ENCODE peak calls at places on chromosomes 11 and 22, in six cellular contexts. E is H1, N is HepG2, V is K562, R is GM12878, P is GM12891. U is an unnamed sample.

GRCh38 chr11:43012606-43013005 is 299.2 kb upstream of the API5 start:
- DNase-seq in N (no peak), E (no peak), V (no peak), P (no peak), R (no peak), U (no peak)

GRCh38 chr11:13183094-13183825 is 94.3 kb upstream of the BMAL1 start:
- DNase-seq in N (peak; percentile 28), E (no peak), R (no peak), P (no peak), V (no peak), U (no peak)

GRCh38 chr11:131760191-131760951 is 390.0 kb downstream of the NTM start:
- DNase-seq in V (no peak), R (no peak), P (no peak), N (no peak), E (no peak), U (no peak)

GRCh38 chr11:89495951-89496350 is 4.8 kb upstream of the NOX4 start:
- DNase-seq in E (no peak), P (no peak), N (no peak), R (no peak), V (no peak), U (no peak)

GRCh38 chr22:48622891-48623545 is 1204.7 kb downstream of the BRD1 start:
- DNase-seq in N (no peak), V (no peak), P (no peak), E (no peak), R (no peak), U (no peak)

GRCh38 chr22:19766235-19766505 is 5.6 kb downstream of the TBX1 start:
- DNase-seq in R (no peak), V (no peak), P (no peak), E (no peak), N (no peak), U (no peak)

GRCh38 chr22:17501679-17502285 is 61.5 kb upstream of the SLC25A18 start:
- DNase-seq in V (peak; percentile 55), E (no peak), R (peak; percentile 57), N (peak; percentile 63), P (peak; percentile 39), U (peak; percentile 22)

GRCh38 chr11:117395476-117395875 is 67.8 kb downstream of the CEP164 start:
- DNase-seq in E (no peak), N (no peak), R (no peak), V (no peak), P (no peak), U (no peak)

GRCh38 chr11:98090861-98091575 is 929.7 kb upstream of the CNTN5 start:
- DNase-seq in R (no peak), P (no peak), V (no peak), E (no peak), N (no peak), U (no peak)

GRCh38 chr11:43997022-43997665 is 50.6 kb upstream of the ACCSL start:
- DNase-seq in N (no peak), P (no peak), E (no peak), R (peak; percentile 4), V (no peak), U (no peak)

GRCh38 chr11:23991140-23991539 is 505.7 kb upstream of the LUZP2 start:
- DNase-seq in P (no peak), R (no peak), E (no peak), N (no peak), V (no peak), U (no peak)

GRCh38 chr11:122632178-122632824 is 23.2 kb upstream of the UBASH3B start:
- DNase-seq in R (no peak), P (no peak), N (no peak), E (no peak), V (no peak), U (no peak)

GRCh38 chr11:2380396-2380795 is 3.3 kb downstream of the CD81 start:
- DNase-seq in P (no peak), N (no peak), V (no peak), R (no peak), E (no peak), U (no peak)

GRCh38 chr11:78417175-78417887 is at the start of gene GAB2:
- DNase-seq in V (no peak), E (no peak), N (no peak), R (no peak), P (no peak), U (peak; percentile 63)

GRCh38 chr11:60840711-60841430 is 1.0 kb upstream of the CCDC86 start:
- DNase-seq in N (no peak), R (no peak), V (no peak), P (no peak), E (no peak), U (no peak)

GRCh38 chr11:22459053-22459452 is 120.9 kb downstream of the SLC17A6 start:
- DNase-seq in E (no peak), V (no peak), N (no peak), P (no peak), R (no peak), U (no peak)

GRCh38 chr11:130403301-130403804 is 25.1 kb downstream of the ADAMTS8 start:
- DNase-seq in E (no peak), V (no peak), P (no peak), N (no peak), R (no peak), U (no peak)

GRCh38 chr22:43476341-43476740 is 64.5 kb downstream of the MPPED1 start:
- DNase-seq in E (no peak), N (peak; percentile 22), P (no peak), R (no peak), V (no peak), U (no peak)
- TF ChIP-seq POLR2AphosphoS5 in E (no peak), N (no peak), P (no peak), R (no peak), V (no peak), U (no peak)

GRCh38 chr11:101129203-101129943 is at the start of gene PGR:
- DNase-seq in R (no peak), E (no peak), N (no peak), V (peak; percentile 35), P (no peak), U (no peak)
- TF ChIP-seq TAF1 in R (no peak), E (no peak), N (no peak), V (no peak), P (no peak), U (no peak)

GRCh38 chr22:36913431-36914382 is at the start of gene CSF2RB:
- DNase-seq in E (no peak), P (no peak), R (no peak), N (no peak), V (no peak), U (no peak)
- TF ChIP-seq POLR2A in E (no peak), P (no peak), R (peak; percentile 6), N (no peak), V (no peak), U (peak; percentile 54)

DNA sequence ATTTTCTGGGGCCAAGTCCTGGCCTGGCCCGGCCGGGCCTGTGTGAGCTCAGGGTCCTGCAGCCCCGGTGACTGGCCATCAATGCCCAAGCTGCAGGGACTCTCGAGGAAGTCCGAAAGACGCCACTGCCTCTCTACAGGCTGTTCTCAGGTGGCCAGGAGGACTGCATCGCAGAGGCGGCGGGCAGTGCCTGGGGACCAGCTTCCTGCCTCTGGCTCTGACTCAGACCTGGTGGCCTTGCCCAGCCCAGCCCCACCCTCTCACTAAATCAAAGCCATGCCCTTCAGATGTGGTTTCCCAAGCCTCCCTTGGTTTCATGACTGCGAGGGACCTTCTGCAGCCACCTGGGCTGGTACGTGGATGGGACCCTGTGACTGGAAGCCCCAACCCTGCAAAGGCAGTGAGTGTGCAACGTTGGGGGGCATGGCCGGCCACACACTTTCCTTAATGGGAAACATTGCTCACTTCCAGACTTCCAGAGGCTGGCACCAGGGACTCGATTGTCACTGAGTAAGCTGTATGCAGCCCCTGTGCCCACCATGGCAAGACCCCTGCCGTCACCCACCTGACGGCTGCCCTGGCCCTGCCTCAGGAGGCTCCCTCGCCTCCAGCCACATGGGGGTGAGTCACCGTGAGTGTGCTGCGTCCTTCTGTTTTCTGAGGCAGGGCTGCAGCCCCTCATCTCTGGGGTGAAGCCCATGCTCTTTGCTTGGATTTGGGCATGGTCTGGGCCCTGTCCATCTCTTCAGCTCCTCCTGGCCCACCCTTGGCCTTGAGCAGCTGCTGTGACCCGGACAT is 6.0 kb upstream of the FGF3 start:
- DNase-seq in N (no peak), E (no peak), R (no peak), P (no peak), V (no peak), U (no peak)
- TF ChIP-seq POLR2AphosphoS5 in N (no peak), E (no peak), R (no peak), P (no peak), V (no peak), U (no peak)

DNA sequence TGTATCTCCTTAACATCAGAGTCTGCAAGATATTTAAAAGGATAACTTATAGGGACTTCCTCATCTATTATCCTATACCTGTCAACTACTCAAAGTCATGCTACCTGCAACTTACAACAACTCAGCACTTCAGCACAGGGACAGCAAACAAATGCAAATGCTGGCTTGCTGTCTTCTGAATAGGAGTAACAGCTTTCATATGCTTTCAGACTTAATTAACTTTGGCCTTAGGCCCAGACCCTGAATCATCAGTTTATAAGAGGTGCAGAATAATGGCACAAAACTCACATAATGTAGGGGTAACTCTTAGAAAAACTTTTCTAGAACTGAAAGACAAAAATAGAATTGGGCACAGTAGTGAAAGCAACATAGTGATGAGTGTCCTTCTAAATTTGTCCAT is 953.4 kb downstream of the DLG2 start:
- DNase-seq in R (no peak), E (no peak), P (no peak), V (no peak), N (no peak), U (no peak)
- TF ChIP-seq TAF1 in R (no peak), E (no peak), P (no peak), V (no peak), N (no peak), U (no peak)

DNA sequence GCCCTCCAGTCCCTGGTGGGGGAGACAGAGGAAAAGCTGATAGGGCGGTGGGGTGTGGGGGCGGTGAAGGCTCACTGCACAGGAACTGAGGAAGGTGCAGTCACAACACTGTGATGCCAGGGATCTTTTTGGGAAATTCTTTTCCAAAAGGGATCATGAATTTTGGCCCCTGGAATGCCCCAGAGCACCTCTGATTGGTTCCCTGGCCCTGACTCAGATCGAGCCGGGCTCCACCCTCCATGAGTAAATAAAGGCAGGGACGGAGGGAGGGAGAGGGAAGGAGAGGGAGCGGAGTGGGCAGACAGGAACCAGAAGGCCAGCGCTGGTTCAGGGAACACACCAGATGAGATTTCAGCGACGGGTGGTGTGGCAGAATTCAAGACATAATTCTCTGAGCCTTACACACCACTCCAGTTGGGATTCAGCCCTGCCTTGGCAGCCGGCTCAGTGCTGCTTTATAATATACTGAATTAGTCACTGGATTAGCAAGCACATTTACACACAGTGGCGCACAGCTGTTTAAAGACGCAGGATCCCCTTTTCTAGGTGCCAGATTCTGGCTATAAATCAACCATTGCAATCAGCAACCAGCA is 80.3 kb downstream of the ETS1 start:
- DNase-seq in P (no peak), R (no peak), E (no peak), N (no peak), V (no peak), U (no peak)
- TF ChIP-seq POLR2A in P (no peak), R (no peak), E (no peak), N (no peak), V (no peak), U (peak; percentile 39)